ENCODE peak calls at places on chromosomes 3 and 15, in four cellular contexts. O is COLO829, V is kidney, Y is GM12892. B is an unnamed sample.

GRCh38 chr15:82538961-82539689 is 1.1 kb downstream of the RPS17 start:
- DNase-seq in V (no peak), O (peak), Y (no peak), B (no peak)

GRCh38 chr3:107525101-107525953 is 2.6 kb downstream of the BBX start:
- DNase-seq in Y (no peak), V (peak), O (no peak), B (no peak)

GRCh38 chr3:55485208-55485791 is 1.8 kb downstream of the WNT5A start:
- DNase-seq in V (peak), O (peak), Y (peak), B (peak)

GRCh38 chr15:33559207-33559890 is 248.6 kb downstream of the RYR3 start:
- DNase-seq in V (no peak), O (no peak), Y (no peak), B (no peak)

GRCh38 chr3:130839815-130840214 is 54.1 kb upstream of the ATP2C1 start:
- DNase-seq in O (no peak), V (no peak), Y (no peak), B (no peak)

GRCh38 chr3:154850921-154851320 is 229.2 kb upstream of the MME start:
- DNase-seq in Y (no peak), O (no peak), V (no peak), B (no peak)

GRCh38 chr3:126028096-126028495 is 55.8 kb downstream of the SLC41A3 start:
- DNase-seq in V (no peak), Y (no peak), O (no peak), B (no peak)

GRCh38 chr3:38267689-38268477 is 2.3 kb downstream of the SLC22A13 start:
- DNase-seq in Y (no peak), O (no peak), V (no peak), B (no peak)

GRCh38 chr15:81304226-81304625 is 19.7 kb downstream of the STARD5 start:
- DNase-seq in V (no peak), Y (no peak), O (peak), B (no peak)

GRCh38 chr3:11306815-11307589 is 34.8 kb downstream of the ATG7 start:
- DNase-seq in O (no peak), Y (no peak), V (no peak), B (no peak)

GRCh38 chr3:121747976-121748375 is 1.6 kb downstream of the GOLGB1 start:
- DNase-seq in Y (no peak), O (no peak), V (no peak), B (no peak)

GRCh38 chr15:65790692-65791334 is 1.3 kb downstream of the DENND4A start:
- DNase-seq in Y (no peak), O (no peak), V (no peak), B (no peak)

GRCh38 chr3:44969170-44969569 is 6.8 kb downstream of the ZDHHC3 start:
- DNase-seq in V (no peak), Y (no peak), O (no peak), B (no peak)

GRCh38 chr3:16140116-16140893 is 34.2 kb upstream of the GALNT15 start:
- DNase-seq in V (no peak), Y (no peak), O (no peak), B (no peak)

GRCh38 chr3:88321696-88322095 is 171.9 kb downstream of the C3orf38 start:
- DNase-seq in O (peak), V (no peak), Y (no peak), B (no peak)

GRCh38 chr3:126149256-126149902 is 31.0 kb downstream of the ALDH1L1 start:
- DNase-seq in V (no peak), Y (no peak), O (no peak), B (no peak)

GRCh38 chr3:41417574-41417973 is 218.3 kb downstream of the CTNNB1 start:
- DNase-seq in V (no peak), Y (no peak), O (no peak), B (no peak)

GRCh38 chr3:134341391-134341790 is 32.9 kb downstream of the AMOTL2 start:
- DNase-seq in Y (no peak), O (no peak), V (no peak), B (peak)

GRCh38 chr3:24640330-24640877 is 145.8 kb upstream of the THRB start:
- DNase-seq in O (peak), V (no peak), Y (no peak), B (no peak)

GRCh38 chr15:75639191-75639708 is 774 bp downstream of the IMP3 start:
- DNase-seq in V (no peak), Y (no peak), O (no peak), B (no peak)

GRCh38 chr15:99439524-99439835 is 126.3 kb upstream of the MEF2A start:
- DNase-seq in O (no peak), V (peak), Y (no peak), B (no peak)

GRCh38 chr3:129345971-129346370 is 67.3 kb downstream of the HMCES start:
- DNase-seq in O (no peak), V (no peak), Y (no peak), B (no peak)

GRCh38 chr3:148955544-148956346 is 35.6 kb upstream of the GYG1 start:
- DNase-seq in O (peak), V (no peak), Y (no peak), B (no peak)

GRCh38 chr3:47016934-47017435 is 37.5 kb downstream of the NBEAL2 start:
- DNase-seq in O (peak), Y (no peak), V (no peak), B (no peak)

GRCh38 chr3:459376-459710 is 262.8 kb downstream of the CHL1 start:
- DNase-seq in Y (no peak), O (no peak), V (no peak), B (no peak)

GRCh38 chr15:47383102-47383501 is 334.2 kb upstream of the SEMA6D start:
- DNase-seq in O (no peak), V (no peak), Y (no peak), B (no peak)

GRCh38 chr3:39485547-39485946 is 18.1 kb downstream of the MOBP start:
- DNase-seq in Y (no peak), O (no peak), V (no peak), B (no peak)

GRCh38 chr15:95134306-95135100 is 903.1 kb downstream of the MCTP2 start:
- DNase-seq in O (no peak), V (no peak), Y (no peak), B (no peak)

B was measured in mesothelial cell of epicardium.